ENCODE peak calls at places on chromosomes 4 and X, in four cellular contexts. O is K562, R is GM12878, M is HepG2. N is an unnamed sample.

GRCh38 chr4:16764622-16765021 is 133.8 kb downstream of the LDB2 start:
- DNase-seq in R (no peak), M (peak; percentile 9), O (peak; percentile 8), N (peak; percentile 57)

GRCh38 chr4:66178901-66179300 is 508.6 kb upstream of the EPHA5 start:
- DNase-seq in M (no peak), R (no peak), O (no peak), N (no peak)

GRCh38 chr4:125316391-125316780 is 1.6 kb downstream of the FAT4 start:
- DNase-seq in M (no peak), O (no peak), R (no peak), N (peak; percentile 52)

GRCh38 chr4:153750197-153750817 is 9.5 kb downstream of the RNF175 start:
- DNase-seq in R (peak; percentile 31), M (peak; percentile 61), O (peak; percentile 29), N (peak; percentile 68)

GRCh38 chr4:140691369-140691768 is 64.8 kb downstream of the TBC1D9 start:
- DNase-seq in O (no peak), R (no peak), M (peak; percentile 38), N (no peak)

GRCh38 chr4:81207793-81208192 is 7.2 kb downstream of the PRKG2 start:
- DNase-seq in M (no peak), O (no peak), R (no peak), N (no peak)

GRCh38 chr4:103415801-103416200 is 217.7 kb upstream of the CENPE start:
- DNase-seq in O (no peak), R (no peak), M (no peak), N (no peak)

GRCh38 chr4:158823461-158823873 is 54.6 kb downstream of the FNIP2 start:
- DNase-seq in R (no peak), M (no peak), O (no peak), N (no peak)

GRCh38 chr4:161376275-161376674 is 787.5 kb downstream of the FSTL5 start:
- DNase-seq in M (no peak), R (no peak), O (no peak), N (no peak)

GRCh38 chr4:124188601-124189000 is 523.9 kb downstream of the ANKRD50 start:
- DNase-seq in M (no peak), O (no peak), R (no peak), N (no peak)
- TF ChIP-seq ATF3 in M (no peak), O (no peak), R (no peak), N (no peak)

DNA sequence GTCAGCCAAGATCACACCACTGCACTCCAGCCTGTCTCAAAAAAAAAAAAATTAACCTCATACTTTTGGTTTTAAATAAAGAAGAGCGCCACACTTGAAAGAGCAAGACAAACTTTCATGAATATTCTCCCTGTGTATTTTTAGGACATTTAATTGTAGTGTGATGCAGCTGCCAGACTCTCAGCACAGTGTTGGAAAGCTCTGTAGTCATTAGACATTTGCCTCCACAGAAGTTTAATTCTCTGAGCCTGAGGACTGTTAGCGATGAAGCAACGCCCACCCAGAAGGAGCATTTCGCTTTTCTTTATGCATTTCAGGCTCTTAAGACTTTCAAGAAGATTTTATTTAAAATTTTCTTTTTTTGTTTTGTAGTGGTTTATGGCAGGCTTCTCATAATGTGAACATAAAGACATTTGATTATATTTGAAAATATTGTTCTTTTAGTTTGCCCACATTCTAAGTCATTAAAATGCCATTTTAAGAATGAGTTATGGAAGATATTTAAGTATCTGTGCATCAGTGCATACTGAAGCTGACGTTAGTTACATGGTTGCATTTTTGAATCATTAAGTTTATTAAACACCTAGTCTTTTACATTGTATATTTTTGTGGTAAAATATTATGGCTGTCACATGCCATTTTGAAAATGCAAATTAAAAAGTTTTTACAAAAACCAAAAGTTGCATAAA is 45.9 kb downstream of the DCLK2 start:
- DNase-seq in M (no peak), R (no peak), O (no peak), N (no peak)
- TF ChIP-seq TCF7 in M (no peak), R (no peak), O (no peak), N (no peak)

GRCh38 chr4:6658204-6658585 is 17.7 kb downstream of the MRFAP1 start:
- DNase-seq in M (no peak), O (no peak), R (no peak), N (no peak)

GRCh38 chr4:6657242-6658203 is 17.0 kb downstream of the MRFAP1 start:
- DNase-seq in M (no peak), O (no peak), R (no peak), N (no peak)

GRCh38 chr4:6659897-6660296 is 19.4 kb downstream of the MRFAP1 start:
- DNase-seq in R (no peak), M (no peak), O (no peak), N (no peak)

GRCh38 chr4:6660430-6660829 is 19.9 kb downstream of the MRFAP1 start:
- DNase-seq in O (no peak), R (no peak), M (no peak), N (no peak)

DNA sequence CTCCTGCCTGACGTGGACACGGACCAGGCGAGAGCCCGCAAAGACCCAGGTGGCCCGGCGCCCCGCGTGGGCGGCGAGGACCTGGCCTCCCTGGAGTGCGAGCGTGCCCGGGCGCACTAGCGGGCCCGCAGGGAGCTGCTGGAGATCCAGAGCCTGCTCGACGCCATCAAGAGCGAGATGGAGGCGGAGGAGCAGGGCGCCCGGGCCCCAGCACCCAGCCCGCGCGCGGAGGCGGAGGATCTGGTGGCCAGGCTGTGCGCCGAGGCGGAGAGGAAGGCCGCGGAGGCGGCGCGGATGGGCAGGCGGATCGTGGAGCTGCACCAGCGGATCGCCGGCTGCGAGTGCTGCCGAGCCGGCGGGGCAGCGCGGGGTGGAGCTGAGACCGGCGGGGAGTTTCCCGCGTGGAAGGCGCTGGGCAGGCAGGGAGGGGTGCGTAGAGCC is 18.2 kb downstream of the MRFAP1 start:
- DNase-seq in O (no peak), R (no peak), M (no peak), N (peak; percentile 60)
- TF ChIP-seq ATF3 in O (no peak), R (no peak), M (no peak), N (no peak)

GRCh38 chr4:40325406-40326019 is 9.6 kb upstream of the CHRNA9 start:
- DNase-seq in R (no peak), M (peak; percentile 54), O (peak; percentile 76), N (peak; percentile 41)

GRCh38 chr4:40321671-40322131 is 13.4 kb upstream of the CHRNA9 start:
- DNase-seq in O (no peak), R (no peak), M (no peak), N (no peak)

GRCh38 chr4:40327340-40327739 is 7.8 kb upstream of the CHRNA9 start:
- DNase-seq in O (no peak), M (no peak), R (no peak), N (no peak)

GRCh38 chr4:40322853-40323252 is 12.3 kb upstream of the CHRNA9 start:
- DNase-seq in O (no peak), R (no peak), M (no peak), N (no peak)

GRCh38 chr4:40323866-40324265 is 11.3 kb upstream of the CHRNA9 start:
- DNase-seq in R (no peak), O (peak; percentile 19), M (no peak), N (no peak)
- TF ChIP-seq TCF7 in R (no peak), O (no peak), M (no peak), N (no peak)

GRCh38 chr4:8763966-8764901 is 107.4 kb downstream of the HMX1 start:
- DNase-seq in M (no peak), R (no peak), O (no peak), N (peak; percentile 6)
- TF ChIP-seq ATF3 in M (no peak), R (no peak), O (no peak), N (no peak)

GRCh38 chr4:5051210-5051691 is at the start of gene STK32B:
- DNase-seq in O (peak; percentile 54), M (no peak), R (no peak), N (peak; percentile 70)
- TF ChIP-seq TCF7 in O (no peak), M (no peak), R (no peak), N (no peak)

DNA sequence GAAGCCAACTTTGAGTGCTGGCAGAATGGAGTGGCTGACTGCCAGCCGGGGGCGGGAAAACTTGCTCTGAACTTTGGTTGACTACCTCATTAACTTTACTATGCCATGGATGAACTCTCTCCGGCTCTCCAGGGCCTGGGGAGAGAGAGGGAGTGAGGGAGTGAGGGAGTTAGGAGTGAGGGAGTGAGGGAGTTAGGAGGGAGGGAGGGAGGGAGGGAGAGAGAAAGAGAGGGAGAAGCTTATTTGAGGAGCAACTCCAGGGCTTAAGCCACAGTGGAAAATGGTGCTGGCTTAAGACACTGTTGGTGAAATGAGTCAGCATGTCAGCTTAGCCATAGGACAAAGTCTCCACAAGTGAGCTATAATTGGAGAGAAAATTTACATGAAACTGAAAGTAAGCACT is 280.9 kb upstream of the RPS6KA3 start:
- DNase-seq in M (peak; percentile 48), O (no peak), R (no peak), N (no peak)
- TF ChIP-seq ATF3 in M (no peak), O (no peak), R (no peak), N (no peak)

N was measured in WTC11.